ENCODE peak calls at places on chromosomes 5 and 9, in ten cellular contexts. X, L, C, A, B, T, O, M, P and W are unnamed samples. For H3K9me3, H3K27me3 and H3K4me1, the result is how much of the 10 kb centered on the place peaks cover.

GRCh38 chr5:31531543-31531887 is 378 bp downstream of the DROSHA start:
- DNase-seq in X (peak), L (no peak), C (peak), A (no peak), B (peak), T (no peak), O (peak), M (no peak), P (no peak), W (peak)

GRCh38 chr5:79687911-79688310 is 1.7 kb upstream of the CMYA5 start:
- DNase-seq in X (no peak), L (no peak), C (no peak), A (no peak), B (no peak), T (no peak), O (no peak), M (no peak), P (no peak), W (no peak)

GRCh38 chr5:122849746-122850145 is 4.3 kb downstream of the SNX24 start:
- DNase-seq in X (no peak), L (no peak), C (peak), A (no peak), B (no peak), T (no peak), O (peak), M (no peak), P (no peak), W (no peak)

GRCh38 chr5:135478938-135479337 is 26.8 kb upstream of the TIFAB start:
- DNase-seq in X (no peak), L (no peak), C (no peak), A (no peak), B (peak), T (no peak), O (no peak), M (no peak), P (no peak), W (no peak)

GRCh38 chr5:87770016-87770415 is 357.3 kb upstream of the CCNH start:
- DNase-seq in X (no peak), L (no peak), C (no peak), A (no peak), B (no peak), T (no peak), O (no peak), M (no peak), P (no peak), W (no peak)

GRCh38 chr5:133050500-133050899 is 1.3 kb upstream of the HSPA4 start:
- DNase-seq in X (no peak), L (no peak), C (no peak), A (no peak), B (no peak), T (no peak), O (no peak), M (no peak), P (no peak), W (no peak)

GRCh38 chr9:13213998-13214397 is 65.5 kb downstream of the MPDZ start:
- DNase-seq in X (no peak), L (no peak), C (no peak), A (no peak), B (no peak), T (no peak), O (no peak), M (no peak), P (no peak), W (no peak)

GRCh38 chr5:83407931-83408330 is 63.6 kb upstream of the VCAN start:
- DNase-seq in X (no peak), L (no peak), C (no peak), A (no peak), B (no peak), T (peak), O (no peak), M (no peak), P (no peak), W (no peak)

GRCh38 chr5:16013334-16014065 is 166.1 kb downstream of the MARCHF11 start:
- DNase-seq in X (no peak), L (no peak), C (peak), A (no peak), B (no peak), T (no peak), O (no peak), M (no peak), P (no peak), W (no peak)

GRCh38 chr9:124514125-124514524 is 6.9 kb upstream of the NR5A1 start:
- DNase-seq in X (no peak), L (no peak), C (no peak), A (no peak), B (no peak), T (no peak), O (no peak), M (no peak), P (no peak), W (no peak)

GRCh38 chr9:116322521-116322920 is 168.9 kb downstream of the PAPPA start:
- DNase-seq in X (no peak), L (no peak), C (no peak), A (peak), B (no peak), T (peak), O (peak), M (no peak), P (peak), W (no peak)

GRCh38 chr5:83145241-83145640 is 67.9 kb downstream of the XRCC4 start:
- DNase-seq in X (no peak), L (no peak), C (no peak), A (no peak), B (no peak), T (peak), O (no peak), M (no peak), P (no peak), W (no peak)

GRCh38 chr5:151023047-151023615 is 2.7 kb downstream of the GPX3 start:
- DNase-seq in X (peak), L (peak), C (peak), A (peak), B (no peak), T (peak), O (peak), M (no peak), P (peak), W (no peak)

GRCh38 chr9:69758981-69759477 is 782 bp downstream of the PTAR1 start:
- DNase-seq in X (no peak), L (no peak), C (no peak), A (no peak), B (no peak), T (no peak), O (peak), M (no peak), P (no peak), W (no peak)

GRCh38 chr9:95505676-95506437 is 10.9 kb downstream of the PTCH1 start:
- DNase-seq in X (peak), L (peak), C (peak), A (no peak), B (peak), T (peak), O (peak), M (no peak), P (peak), W (no peak)

GRCh38 chr9:109937841-109938453 is 157.9 kb downstream of the PALM2AKAP2 start:
- DNase-seq in X (no peak), L (no peak), C (no peak), A (no peak), B (no peak), T (no peak), O (no peak), M (peak), P (no peak), W (peak)

GRCh38 chr5:60677831-60678664 is 21.9 kb downstream of the DEPDC1B start:
- DNase-seq in X (no peak), L (no peak), C (peak), A (no peak), B (peak), T (peak), O (peak), M (peak), P (no peak), W (no peak)

GRCh38 chr9:69062195-69062594 is 26.6 kb downstream of the FXN start:
- DNase-seq in X (no peak), L (no peak), C (no peak), A (no peak), B (no peak), T (peak), O (no peak), M (no peak), P (no peak), W (no peak)

GRCh38 chr9:99590879-99591278 is 230.8 kb upstream of the NR4A3 start:
- DNase-seq in X (no peak), L (no peak), C (no peak), A (no peak), B (no peak), T (no peak), O (no peak), M (no peak), P (no peak), W (no peak)

GRCh38 chr9:103889989-103890388 is 204.1 kb upstream of the SMC2 start:
- DNase-seq in X (no peak), L (no peak), C (no peak), A (no peak), B (no peak), T (no peak), O (no peak), M (no peak), P (no peak), W (no peak)

GRCh38 chr5:149177911-149178565 is 36.7 kb downstream of the ABLIM3 start:
- DNase-seq in X (no peak), L (no peak), C (no peak), A (no peak), B (no peak), T (peak), O (no peak), M (no peak), P (no peak), W (no peak)

GRCh38 chr5:164876793-164877192 is 1371.4 kb downstream of the MAT2B start:
- DNase-seq in X (no peak), L (no peak), C (no peak), A (no peak), B (no peak), T (no peak), O (no peak), M (no peak), P (no peak), W (no peak)
- H3K9me3 ChIP-seq in X (under half), L (under half), C (under half), A (under half), B (under half), T (under half), O (under half), M (under half), P (under half), W (under half)

DNA sequence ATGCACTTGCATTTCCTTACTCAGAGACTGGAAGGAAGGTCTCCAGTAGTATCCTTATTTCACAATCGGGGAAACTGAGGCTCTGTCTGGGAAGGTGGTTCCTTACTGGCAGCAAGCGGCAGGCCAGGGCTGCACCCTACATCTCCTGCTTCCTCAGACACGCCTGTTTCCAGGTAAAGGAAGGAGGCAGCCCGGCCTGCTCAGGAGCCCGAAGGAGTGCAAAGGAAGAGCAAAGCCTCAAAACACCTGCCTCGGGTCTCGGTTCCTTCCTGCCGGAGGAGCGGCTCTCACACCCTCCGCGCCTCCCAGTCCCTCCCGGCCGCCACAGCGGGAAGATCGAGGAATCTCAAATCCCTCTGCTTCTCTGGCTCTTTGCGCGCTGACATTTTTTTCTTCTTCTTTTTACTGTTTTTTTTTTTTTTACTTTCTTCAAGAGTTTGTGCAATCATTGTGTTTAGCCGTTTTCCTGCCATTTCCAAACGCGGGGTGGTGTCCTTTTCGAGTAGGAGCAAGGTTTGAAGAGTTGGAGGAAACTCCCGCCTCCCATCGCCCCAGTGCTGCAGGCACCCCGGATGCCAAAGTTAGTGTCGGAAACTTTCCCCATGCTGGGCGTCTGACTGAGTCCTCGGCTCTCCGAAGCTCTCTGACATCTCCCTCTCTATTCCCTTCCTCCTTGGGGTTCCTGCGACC is 1.0 kb downstream of the GGTA1 start:
- DNase-seq in X (peak), L (peak), C (peak), A (peak), B (peak), T (peak), O (peak), M (no peak), P (peak), W (no peak)
- H3K27me3 ChIP-seq in X (under half), L (under half), C (under half), A (under half), B (half or more), T (under half), O (half or more), M (under half), P (under half), W (under half)

DNA sequence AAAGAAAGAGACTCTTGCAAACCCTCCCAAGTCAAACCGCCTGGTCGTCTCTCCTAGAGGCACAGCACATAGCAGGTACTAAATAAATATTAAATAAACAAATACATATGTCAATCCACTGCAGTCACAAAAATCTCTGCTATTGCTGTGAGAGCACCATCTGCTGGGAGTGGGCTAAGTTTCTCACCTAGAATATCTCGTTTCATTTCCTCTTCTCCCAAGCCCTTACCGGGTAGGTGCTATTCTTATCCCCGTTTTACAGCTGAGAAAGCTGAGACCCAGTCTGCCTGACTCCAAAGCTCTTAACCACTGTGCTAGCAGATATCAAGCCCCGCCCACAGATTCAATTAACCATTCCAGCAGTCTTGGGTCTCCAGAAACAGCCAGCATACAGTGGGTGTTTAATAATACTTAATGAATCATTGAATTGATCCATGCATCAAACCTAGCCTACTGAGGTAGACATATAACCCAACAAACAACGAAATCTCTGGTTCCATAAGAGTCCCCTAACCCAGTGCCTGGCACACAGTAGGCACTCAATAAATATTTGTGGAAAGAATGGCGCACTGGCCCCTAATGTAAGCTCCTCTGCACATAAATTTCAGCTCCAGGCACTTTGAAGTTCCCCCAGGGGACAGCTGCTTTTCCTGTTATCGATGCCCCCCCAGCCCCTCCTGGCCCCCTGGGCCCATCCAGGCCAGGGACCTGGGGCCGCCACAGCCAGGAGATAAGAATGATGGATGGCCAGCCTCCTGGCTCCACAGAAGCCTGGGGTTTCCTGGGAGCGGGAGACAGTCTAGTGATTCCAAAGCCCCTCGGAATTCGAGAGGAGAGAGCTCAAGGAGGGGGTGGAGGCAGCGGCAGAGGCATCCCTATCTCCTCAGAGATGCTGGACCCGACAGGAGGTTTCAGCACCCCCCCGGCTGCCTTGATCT is 98.1 kb upstream of the HAND1 start:
- DNase-seq in X (no peak), L (no peak), C (peak), A (no peak), B (no peak), T (no peak), O (no peak), M (no peak), P (no peak), W (no peak)
- H3K4me1 ChIP-seq in X (under half), L (under half), C (under half), A (under half), B (under half), T (under half), O (under half), M (under half), P (under half), W (under half)

DNA sequence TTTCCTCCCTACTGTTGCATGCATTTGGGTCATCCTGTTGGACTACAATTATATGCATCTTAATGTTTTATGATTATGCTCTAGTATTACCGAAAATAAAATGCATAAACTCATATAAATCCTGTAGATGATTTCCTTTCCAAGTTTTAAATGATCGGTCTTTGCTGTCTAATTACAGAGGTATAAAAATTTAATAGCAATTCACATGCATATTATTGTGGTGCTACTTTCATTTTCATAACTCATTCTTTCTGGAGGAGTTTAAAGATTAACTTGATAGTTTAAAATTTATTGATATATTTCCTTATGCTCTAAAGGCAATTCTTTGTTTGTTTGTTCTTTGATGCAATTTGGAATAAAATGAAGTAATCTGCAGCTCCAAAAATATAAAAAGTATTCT is 1475.1 kb downstream of the MAT2B start:
- DNase-seq in X (no peak), L (no peak), C (no peak), A (no peak), B (no peak), T (no peak), O (no peak), M (no peak), P (no peak), W (no peak)
- H3K9me3 ChIP-seq in X (under half), L (under half), C (under half), A (under half), B (under half), T (under half), O (under half), M (under half), P (under half), W (under half)

DNA sequence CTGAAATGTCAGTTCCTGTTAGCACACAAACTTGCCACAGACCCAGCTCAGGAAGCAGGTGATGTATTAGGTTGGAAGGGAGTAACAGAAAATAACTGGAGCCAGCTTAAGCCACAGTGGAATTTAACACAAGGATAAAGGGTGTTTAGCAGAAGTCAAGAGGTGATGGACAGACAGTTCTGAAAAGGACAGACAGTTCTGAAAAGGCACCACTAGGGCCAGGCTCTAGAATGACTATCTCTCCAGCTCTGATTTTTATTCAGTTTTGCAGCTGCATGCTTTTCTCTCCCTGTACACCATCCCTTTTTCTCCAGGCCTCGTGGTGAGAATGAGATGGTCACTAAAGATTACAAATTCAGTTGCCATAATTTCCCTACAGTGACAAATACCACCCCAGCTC is 114.5 kb downstream of the ANKRD18B start:
- DNase-seq in X (no peak), L (no peak), C (no peak), A (no peak), B (no peak), T (no peak), O (no peak), M (no peak), P (no peak), W (no peak)
- H3K27me3 ChIP-seq in X (under half), L (under half), C (half or more), A (under half), B (under half), T (under half), O (half or more), M (half or more), P (under half), W (under half)

GRCh38 chr9:127974002-127974768 is 6.6 kb downstream of the EEIG1 start:
- DNase-seq in X (no peak), L (peak), C (no peak), A (no peak), B (no peak), T (no peak), O (no peak), M (no peak), P (no peak), W (no peak)

GRCh38 chr9:127976943-127977871 is 3.6 kb downstream of the EEIG1 start:
- DNase-seq in X (no peak), L (no peak), C (no peak), A (no peak), B (no peak), T (no peak), O (no peak), M (no peak), P (no peak), W (peak)

GRCh38 chr9:127974769-127975261 is 6.0 kb downstream of the EEIG1 start:
- DNase-seq in X (peak), L (peak), C (no peak), A (peak), B (peak), T (no peak), O (peak), M (no peak), P (peak), W (no peak)

GRCh38 chr9:127976498-127976897 is 4.3 kb downstream of the EEIG1 start:
- DNase-seq in X (no peak), L (peak), C (no peak), A (no peak), B (no peak), T (no peak), O (no peak), M (peak), P (no peak), W (peak)

DNA sequence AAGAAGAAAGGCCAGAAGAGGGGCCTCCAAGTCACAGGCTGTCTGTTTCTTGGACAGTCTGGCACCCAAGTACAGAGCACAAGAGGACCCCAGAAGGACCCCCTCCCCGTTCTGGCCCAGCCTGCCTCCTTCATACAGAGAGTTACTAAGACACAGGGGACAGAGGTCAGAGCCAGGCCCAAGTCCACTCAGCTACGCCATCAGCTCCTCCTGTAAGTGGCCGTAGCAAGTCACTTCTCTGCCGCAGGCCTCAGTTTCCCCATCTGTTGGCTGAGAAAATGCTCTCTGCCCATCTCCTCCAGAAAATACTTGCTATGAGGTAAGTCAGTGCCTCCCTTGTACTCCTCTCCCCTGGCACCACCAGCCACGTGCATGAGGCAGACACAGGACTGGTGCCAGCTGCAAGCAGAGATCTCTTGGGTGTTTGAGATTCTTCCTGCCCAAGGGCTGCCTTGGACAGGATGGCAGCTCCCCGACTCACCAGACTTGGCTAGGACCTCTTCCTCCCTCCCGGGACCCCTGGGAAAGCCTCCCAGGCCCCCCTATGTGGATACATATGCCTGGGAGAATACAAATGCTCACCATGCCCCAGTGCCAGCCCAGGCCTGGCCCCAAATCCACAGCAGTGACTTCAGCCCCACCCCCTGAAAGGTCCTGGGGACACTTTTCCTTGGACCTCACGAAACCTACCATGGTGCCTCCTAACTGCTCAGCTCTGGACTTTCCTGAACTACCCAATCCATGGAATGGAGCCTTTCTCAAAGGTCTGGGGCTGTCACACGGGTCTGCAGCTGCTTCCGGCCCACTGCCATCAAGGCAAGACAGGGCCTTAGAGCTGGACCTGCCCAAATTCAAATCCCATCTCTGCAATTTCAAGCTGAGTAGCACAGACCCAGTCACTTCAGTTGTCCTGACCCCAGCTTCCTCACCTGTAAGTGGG is 5.1 kb downstream of the EEIG1 start:
- DNase-seq in X (no peak), L (peak), C (no peak), A (no peak), B (no peak), T (no peak), O (no peak), M (no peak), P (no peak), W (no peak)
- H3K4me1 ChIP-seq in X (half or more), L (half or more), C (under half), A (half or more), B (half or more), T (under half), O (half or more), M (half or more), P (half or more), W (under half)